ENCODE peak calls at places on chromosomes 1 and 21, in eight cellular contexts. K is omental fat pad, F is ovary, X is H9, H is fibroblast of pulmonary artery, D is kidney, R is GM10248, O is cardiac fibroblast. Z is an unnamed sample.

GRCh38 chr1:33177996-33178540 is 3.8 kb downstream of the TRIM62 start:
- DNase-seq in K (no peak), F (no peak), X (no peak), H (no peak), D (no peak), R (no peak), O (no peak), Z (no peak)

GRCh38 chr1:75115654-75116053 is 18.5 kb upstream of the LHX8 start:
- DNase-seq in K (no peak), F (no peak), X (no peak), H (no peak), D (no peak), R (no peak), O (no peak), Z (no peak)

GRCh38 chr1:225899044-225899925 is 10.3 kb upstream of the LEFTY1 start:
- DNase-seq in K (no peak), F (no peak), X (peak), H (no peak), D (no peak), R (no peak), O (no peak), Z (no peak)

GRCh38 chr1:239308701-239309333 is 77.6 kb upstream of the CHRM3 start:
- DNase-seq in K (no peak), F (peak), X (peak), H (no peak), D (no peak), R (no peak), O (peak), Z (peak)

GRCh38 chr1:77385551-77385950 is 103.7 kb downstream of the AK5 start:
- DNase-seq in K (no peak), F (no peak), X (no peak), H (no peak), D (no peak), R (no peak), O (no peak), Z (no peak)

GRCh38 chr1:160070243-160071163 is 543 bp upstream of the KCNJ10 start:
- DNase-seq in K (peak), F (peak), X (peak), H (peak), D (peak), R (peak), O (peak), Z (peak)

GRCh38 chr1:154325583-154326545 is 539 bp downstream of the ATP8B2 start:
- DNase-seq in K (peak), F (peak), X (peak), H (peak), D (peak), R (peak), O (peak), Z (peak)

GRCh38 chr21:43316156-43316845 is 110.6 kb downstream of the SIK1 start:
- DNase-seq in K (no peak), F (no peak), X (no peak), H (no peak), D (peak), R (no peak), O (no peak), Z (no peak)

GRCh38 chr1:23224721-23225648 is 7.7 kb upstream of the HTR1D start:
- DNase-seq in K (no peak), F (no peak), X (no peak), H (peak), D (peak), R (no peak), O (peak), Z (no peak)

GRCh38 chr1:109895720-109896504 is 14.7 kb upstream of the CSF1 start:
- DNase-seq in K (no peak), F (no peak), X (no peak), H (peak), D (peak), R (no peak), O (peak), Z (no peak)

GRCh38 chr1:214439352-214440119 is 111.9 kb downstream of the PTPN14 start:
- DNase-seq in K (no peak), F (peak), X (peak), H (peak), D (no peak), R (peak), O (peak), Z (no peak)

GRCh38 chr1:35568975-35569395 is 4.1 kb upstream of the TFAP2E start:
- DNase-seq in K (no peak), F (peak), X (peak), H (peak), D (no peak), R (peak), O (peak), Z (peak)

GRCh38 chr1:175877939-175878730 is 134.7 kb upstream of the TNR start:
- DNase-seq in K (no peak), F (no peak), X (no peak), H (no peak), D (no peak), R (no peak), O (peak), Z (no peak)

GRCh38 chr1:53112271-53112774 is 30.1 kb downstream of the SLC1A7 start:
- DNase-seq in K (no peak), F (no peak), X (no peak), H (peak), D (no peak), R (no peak), O (peak), Z (no peak)

GRCh38 chr1:53684741-53685140 is 54.2 kb downstream of the GLIS1 start:
- DNase-seq in K (no peak), F (no peak), X (no peak), H (no peak), D (no peak), R (no peak), O (no peak), Z (no peak)

GRCh38 chr21:36602735-36603134 is 96.2 kb upstream of the SIM2 start:
- DNase-seq in K (no peak), F (no peak), X (no peak), H (no peak), D (no peak), R (no peak), O (no peak), Z (no peak)

GRCh38 chr1:103529746-103530145 is 4.2 kb downstream of the RNPC3 start:
- DNase-seq in K (no peak), F (no peak), X (no peak), H (no peak), D (peak), R (no peak), O (no peak), Z (no peak)

GRCh38 chr1:28750330-28750729 is 13.6 kb downstream of the YTHDF2 start:
- DNase-seq in K (no peak), F (no peak), X (no peak), H (no peak), D (no peak), R (no peak), O (no peak), Z (no peak)

GRCh38 chr1:212229654-212230053 is 55.6 kb upstream of the PPP2R5A start:
- DNase-seq in K (no peak), F (no peak), X (no peak), H (peak), D (no peak), R (no peak), O (peak), Z (no peak)

GRCh38 chr1:110829955-110830553 is 42.9 kb upstream of the CD53 start:
- DNase-seq in K (no peak), F (no peak), X (peak), H (peak), D (no peak), R (peak), O (peak), Z (no peak)

GRCh38 chr1:15254521-15254920 is 7.5 kb downstream of the FHAD1 start:
- DNase-seq in K (no peak), F (no peak), X (no peak), H (no peak), D (no peak), R (no peak), O (no peak), Z (no peak)

GRCh38 chr1:20551945-20552727 is at the start of gene FAM43B:
- DNase-seq in K (no peak), F (no peak), X (peak), H (peak), D (peak), R (no peak), O (peak), Z (peak)

GRCh38 chr21:36508948-36509347 is 29.0 kb upstream of the CLDN14 start:
- DNase-seq in K (no peak), F (no peak), X (no peak), H (no peak), D (no peak), R (no peak), O (no peak), Z (no peak)

GRCh38 chr1:1021010-1021845 is 1.3 kb downstream of the AGRN start:
- DNase-seq in K (no peak), F (peak), X (no peak), H (peak), D (peak), R (no peak), O (peak), Z (no peak)

DNA sequence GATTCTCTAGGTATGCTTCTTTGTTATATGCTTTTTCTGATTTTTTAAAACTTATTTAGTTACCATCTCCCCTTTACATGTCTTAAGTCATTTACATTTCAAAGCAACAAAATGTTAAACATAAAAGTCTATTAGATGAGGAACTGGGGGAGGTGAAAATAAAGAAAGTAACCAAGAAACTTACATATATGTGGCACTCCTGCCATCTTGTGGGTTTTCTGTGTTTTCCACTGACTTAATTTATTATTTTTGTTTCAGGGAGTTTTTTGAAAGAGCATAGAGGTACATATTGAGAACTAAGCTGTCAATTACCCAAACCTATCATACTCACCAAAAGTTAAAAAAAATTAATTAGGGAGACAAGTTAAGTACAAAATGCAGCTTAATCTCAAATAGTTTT is 1531.1 kb downstream of the MRPL39 start:
- DNase-seq in K (no peak), F (no peak), X (no peak), H (peak), D (no peak), R (no peak), O (peak), Z (no peak)
- TF ChIP-seq CTCF in K (no peak), F (no peak), X (no peak), H (peak), D (no peak), R (no peak), O (no peak), Z (no peak)

GRCh38 chr1:181033799-181034391 is at the start of gene MR1:
- DNase-seq in K (no peak), F (no peak), X (no peak), H (peak), D (no peak), R (peak), O (peak), Z (no peak)

GRCh38 chr1:181036107-181036843 is 2.5 kb downstream of the MR1 start:
- DNase-seq in K (no peak), F (no peak), X (no peak), H (no peak), D (no peak), R (no peak), O (peak), Z (no peak)

GRCh38 chr1:181038399-181038873 is 4.7 kb downstream of the MR1 start:
- DNase-seq in K (no peak), F (no peak), X (peak), H (peak), D (no peak), R (peak), O (peak), Z (no peak)

GRCh38 chr1:181028241-181029014 is 5.4 kb upstream of the MR1 start:
- DNase-seq in K (no peak), F (no peak), X (no peak), H (no peak), D (no peak), R (no peak), O (no peak), Z (no peak)

DNA sequence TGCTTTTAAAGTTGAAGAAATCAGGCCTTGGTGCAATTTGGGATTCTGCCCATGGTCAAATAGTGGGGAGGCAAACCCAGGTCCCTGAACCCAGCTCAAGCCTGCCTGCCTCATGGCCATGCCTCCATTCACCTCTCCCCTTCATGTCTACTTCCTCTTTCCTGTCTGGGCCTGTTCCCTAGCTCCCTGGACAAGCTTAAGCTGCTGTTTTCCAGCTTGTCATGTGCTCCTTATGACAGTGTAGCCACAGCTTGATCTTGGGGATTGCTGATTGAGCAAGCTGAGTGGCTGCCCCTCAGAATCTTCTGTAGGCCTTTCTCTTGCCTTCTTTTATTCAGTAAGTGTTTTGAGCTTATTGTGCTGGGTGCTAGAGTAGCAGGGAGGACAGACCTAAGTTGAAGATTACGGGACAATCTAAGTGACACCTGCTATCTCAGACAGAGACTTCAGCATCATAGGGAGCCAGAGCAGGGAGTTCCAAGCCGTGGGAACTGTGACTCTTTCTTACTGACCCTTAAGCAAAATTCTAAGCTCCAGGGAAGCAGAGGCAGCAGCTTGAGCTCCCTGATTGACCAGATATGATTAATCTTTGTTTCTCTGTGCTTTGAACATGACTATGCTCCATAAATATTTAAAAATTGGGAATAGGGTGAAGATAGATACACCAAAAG is 520 bp upstream of the MR1 start:
- DNase-seq in K (no peak), F (peak), X (no peak), H (peak), D (no peak), R (no peak), O (peak), Z (no peak)
- TF ChIP-seq CTCF in K (no peak), F (no peak), X (no peak), H (no peak), D (no peak), R (no peak), O (no peak), Z (no peak)

DNA sequence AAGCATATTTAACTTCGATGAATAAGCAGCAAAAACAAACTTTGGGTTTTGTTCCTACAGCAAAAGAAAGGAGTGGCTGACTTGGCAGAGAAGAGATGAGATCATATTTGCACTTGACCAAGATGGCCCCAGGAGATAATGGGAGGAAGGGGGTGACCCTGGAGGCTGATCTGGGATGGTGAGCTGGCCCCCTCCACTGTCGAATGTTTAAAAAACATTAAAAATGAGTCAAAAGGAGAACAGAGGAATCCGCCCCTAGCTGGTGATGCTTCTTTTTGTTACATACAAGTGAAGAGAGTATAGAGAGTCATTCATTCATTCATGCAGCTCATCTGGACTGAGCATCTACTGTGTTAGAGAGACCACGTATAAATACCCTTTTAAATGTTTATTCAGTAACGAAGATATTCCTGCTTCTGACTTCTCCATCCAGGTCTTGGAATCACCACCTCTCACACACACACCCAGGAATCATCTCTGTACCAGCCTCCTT is 12.6 kb upstream of the C2CD2 start:
- DNase-seq in K (no peak), F (no peak), X (no peak), H (no peak), D (no peak), R (no peak), O (no peak), Z (no peak)
- TF ChIP-seq CTCF in K (no peak), F (no peak), X (no peak), H (no peak), D (no peak), R (no peak), O (no peak), Z (no peak)

GRCh38 chr1:201311356-201312011 is 28.2 kb downstream of the PKP1 start:
- DNase-seq in K (no peak), F (no peak), X (no peak), H (no peak), D (no peak), R (no peak), O (no peak), Z (no peak)
- TF ChIP-seq CTCF in K (no peak), F (no peak), X (no peak), H (no peak), D (no peak), R (no peak), O (no peak), Z (no peak)

DNA sequence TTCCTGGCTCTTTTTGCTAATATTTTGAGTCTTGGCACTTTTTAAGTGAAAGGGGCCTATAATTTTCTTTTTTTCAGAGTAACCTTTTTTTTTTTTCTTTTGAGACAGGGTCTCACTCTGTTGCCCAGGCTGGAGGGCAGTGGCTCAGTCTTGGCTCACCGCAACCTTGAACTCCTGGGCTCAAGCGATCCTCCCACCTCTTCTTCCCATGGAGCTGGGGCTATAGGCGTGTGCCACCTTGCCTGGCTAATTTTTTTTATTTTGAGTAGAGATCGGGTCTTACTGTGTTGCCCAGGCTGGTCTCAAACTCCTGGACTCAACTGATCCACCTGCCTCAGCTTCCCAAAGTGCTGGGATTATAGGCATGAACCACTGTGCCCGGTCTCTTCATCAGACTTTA is 102.8 kb downstream of the DHRS3 start:
- DNase-seq in K (no peak), F (no peak), X (no peak), H (no peak), D (no peak), R (no peak), O (no peak), Z (no peak)
- TF ChIP-seq CTCF in K (no peak), F (no peak), X (no peak), H (no peak), D (no peak), R (no peak), O (no peak), Z (no peak)

DNA sequence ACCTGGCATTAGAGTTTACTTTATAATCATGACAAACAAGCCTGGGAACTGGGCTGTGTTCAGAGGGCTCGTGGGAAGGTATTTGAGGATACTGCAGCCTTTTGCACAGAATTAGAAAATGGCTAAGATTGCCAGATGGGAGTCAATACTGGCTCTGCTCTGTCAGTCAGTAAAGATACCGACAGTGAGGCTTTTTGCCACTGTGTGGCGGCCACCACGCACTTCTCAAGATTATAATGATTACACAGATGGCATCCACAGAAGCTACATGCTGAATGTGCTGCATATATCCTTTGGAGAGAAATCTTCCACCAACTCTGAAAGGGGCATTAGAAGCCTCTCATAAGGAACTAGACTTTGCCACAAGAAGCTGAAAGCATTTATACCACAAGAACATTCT is 213.4 kb upstream of the PTBP2 start:
- DNase-seq in K (no peak), F (no peak), X (no peak), H (no peak), D (no peak), R (no peak), O (no peak), Z (no peak)
- TF ChIP-seq CTCF in K (no peak), F (no peak), X (peak), H (no peak), D (no peak), R (no peak), O (no peak), Z (no peak)

GRCh38 chr1:173148538-173148937 is 58.6 kb downstream of the TNFSF4 start:
- DNase-seq in K (no peak), F (no peak), X (no peak), H (no peak), D (no peak), R (no peak), O (no peak), Z (no peak)
- TF ChIP-seq CTCF in K (no peak), F (no peak), X (no peak), H (no peak), D (no peak), R (no peak), O (no peak), Z (no peak)